ENCODE peak calls at places on chromosomes 5 and 9, in six cellular contexts. Z is endodermal cell, G is IMR-90, D is PC-3, H is fibroblast of lung, B is HCT116. A is an unnamed sample.

GRCh38 chr5:72559866-72560766 is 52.9 kb upstream of the ZNF366 start:
- DNase-seq in Z (peak; percentile 58), G (no peak), D (no peak), H (no peak), B (no peak), A (no peak)

GRCh38 chr5:54573783-54574485 is 56.4 kb downstream of the SNX18 start:
- DNase-seq in Z (no peak), G (no peak), D (no peak), H (no peak), B (no peak), A (no peak)

GRCh38 chr9:130666393-130667116 is 2.2 kb downstream of the PRDM12 start:
- DNase-seq in Z (peak; percentile 71), G (no peak), D (no peak), H (no peak), B (no peak), A (no peak)

GRCh38 chr5:173919443-173919842 is 31.3 kb downstream of the CPEB4 start:
- DNase-seq in Z (no peak), G (peak; percentile 47), D (peak; percentile 99), H (no peak), B (no peak), A (no peak)

GRCh38 chr5:122789461-122790171 is 14.7 kb downstream of the SNX2 start:
- DNase-seq in Z (no peak), G (peak; percentile 70), D (no peak), H (no peak), B (no peak), A (no peak)

GRCh38 chr9:90070056-90070455 is 465.2 kb downstream of the GADD45G start:
- DNase-seq in Z (no peak), G (no peak), D (no peak), H (no peak), B (no peak), A (no peak)

GRCh38 chr9:94619012-94619411 is 20.3 kb downstream of the FBP1 start:
- DNase-seq in Z (no peak), G (no peak), D (no peak), H (no peak), B (no peak), A (no peak)

GRCh38 chr5:1660511-1660910 is 136.8 kb upstream of the LPCAT1 start:
- DNase-seq in Z (no peak), G (no peak), D (no peak), H (no peak), B (no peak), A (no peak)

GRCh38 chr5:181203842-181204560 is 995 bp downstream of the TRIM7 start:
- DNase-seq in Z (peak; percentile 79), G (no peak), D (no peak), H (no peak), B (no peak), A (peak; percentile 33)

GRCh38 chr5:144191998-144192397 is 21.3 kb downstream of the KCTD16 start:
- DNase-seq in Z (no peak), G (peak; percentile 87), D (peak; percentile 70), H (peak; percentile 82), B (peak; percentile 65), A (peak; percentile 83)

GRCh38 chr9:93677061-93677571 is 100.7 kb downstream of the PHF2 start:
- DNase-seq in Z (peak; percentile 25), G (no peak), D (no peak), H (no peak), B (no peak), A (no peak)

GRCh38 chr9:113596616-113597320 is 133.2 kb downstream of the RGS3 start:
- DNase-seq in Z (no peak), G (no peak), D (no peak), H (no peak), B (no peak), A (no peak)

GRCh38 chr9:113598883-113599282 is 135.4 kb downstream of the RGS3 start:
- DNase-seq in Z (no peak), G (no peak), D (no peak), H (no peak), B (no peak), A (no peak)

GRCh38 chr9:113597390-113598241 is 134.1 kb downstream of the RGS3 start:
- DNase-seq in Z (no peak), G (no peak), D (no peak), H (no peak), B (no peak), A (no peak)

GRCh38 chr9:113599647-113600476 is 136.3 kb downstream of the RGS3 start:
- DNase-seq in Z (peak; percentile 72), G (peak; percentile 93), D (no peak), H (peak; percentile 87), B (no peak), A (peak; percentile 73)

GRCh38 chr9:113598451-113598850 is 134.9 kb downstream of the RGS3 start:
- DNase-seq in Z (no peak), G (no peak), D (no peak), H (no peak), B (no peak), A (no peak)
- H3K9ac ChIP-seq in Z (no peak overlapping the region), G (no peak overlapping the region), D (no peak overlapping the region), H (no peak overlapping the region), B (no peak overlapping the region), A (no peak overlapping the region)

DNA sequence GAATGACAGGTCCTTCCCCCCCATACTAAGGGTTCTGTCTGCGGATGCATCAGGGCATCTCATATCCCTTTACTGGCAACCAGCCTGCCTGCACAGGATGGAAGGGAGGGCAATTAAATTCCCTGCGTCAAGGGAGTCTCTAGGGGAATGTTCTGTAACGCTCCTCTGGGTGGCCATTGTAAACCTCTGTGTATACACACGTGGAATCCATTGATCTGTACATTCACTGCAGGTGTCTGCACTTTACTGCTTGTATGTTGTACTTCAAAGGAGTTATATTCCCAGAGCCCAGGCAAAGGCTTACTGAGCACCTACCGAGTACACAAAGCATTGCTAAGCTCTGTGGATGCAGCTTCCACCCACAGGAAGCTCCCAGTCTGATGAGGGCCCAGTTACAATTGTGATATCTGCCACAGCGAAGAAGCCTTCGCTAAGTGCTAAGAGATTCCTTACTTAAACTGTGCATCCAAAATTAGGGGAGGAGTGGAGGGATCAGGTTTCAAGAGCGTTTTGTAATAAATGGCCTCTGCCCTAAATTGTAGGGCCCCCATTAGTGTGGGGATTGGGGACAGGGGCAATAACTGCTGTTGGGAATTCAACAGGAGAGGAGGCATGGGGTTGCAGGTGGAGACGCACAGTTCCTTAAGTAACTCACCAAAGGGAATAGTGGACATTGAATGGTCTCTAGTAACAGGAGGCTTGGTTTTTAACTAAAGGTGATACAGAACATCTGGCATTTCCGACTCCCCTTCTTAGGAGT is 1.5 kb upstream of the RETREG1 start:
- DNase-seq in Z (peak; percentile 43), G (no peak), D (no peak), H (no peak), B (no peak), A (no peak)
- H3K27me3 ChIP-seq in Z (peaks cover 49% of the 10 kb centered on the region), G (peaks cover 58% of the 10 kb centered on the region), D (peaks cover 51% of the 10 kb centered on the region), H (peaks cover 22% of the 10 kb centered on the region), B (no peaks in the 10 kb centered on the region), A (no peaks in the 10 kb centered on the region)

GRCh38 chr9:109986423-109987055 is 206.5 kb downstream of the PALM2AKAP2 start:
- DNase-seq in Z (no peak), G (peak; percentile 93), D (peak; percentile 69), H (peak; percentile 91), B (no peak), A (peak; percentile 91)
- H3K9ac ChIP-seq in Z (no peak overlapping the region), G (peak overlapping the region; percentile 39), D (no peak overlapping the region), H (peak overlapping the region; percentile 13), B (no peak overlapping the region), A (peak overlapping the region; percentile 77)

DNA sequence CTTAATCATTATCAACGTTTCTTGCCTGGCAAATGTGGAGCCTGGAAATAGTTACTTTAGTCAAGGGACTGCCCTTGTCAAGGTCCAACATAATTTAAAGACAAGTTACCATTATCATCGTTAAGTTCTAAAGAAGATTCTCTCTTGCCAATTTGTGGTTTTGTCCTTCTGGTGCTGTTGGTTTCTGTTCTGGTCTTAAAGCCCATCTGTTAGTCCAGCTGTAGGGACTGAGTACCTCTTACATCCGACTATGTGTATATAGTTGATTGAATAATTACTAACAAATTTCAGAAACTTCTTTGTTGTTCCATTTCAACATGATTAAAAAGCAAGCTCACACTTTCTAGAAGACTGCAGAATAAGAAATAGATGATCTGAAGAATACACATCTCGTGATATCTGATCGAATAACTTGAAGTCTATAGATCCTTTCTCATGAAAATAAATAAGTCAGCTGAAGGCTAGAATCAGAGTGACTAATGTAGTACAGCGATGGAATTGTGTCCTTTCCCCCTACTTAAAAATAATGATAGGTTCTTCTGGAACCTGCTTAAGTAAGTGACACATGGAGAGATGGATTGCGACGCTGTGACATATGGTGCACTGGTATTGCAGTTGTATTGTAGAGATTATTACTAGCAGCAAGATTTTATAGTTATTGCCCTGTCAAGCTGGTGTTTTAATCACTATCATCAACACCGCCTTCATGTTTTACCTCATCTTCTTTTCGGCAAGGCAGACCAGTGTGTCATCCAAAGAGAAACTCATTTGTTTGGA is 1855.1 kb downstream of the MAT2B start:
- DNase-seq in Z (no peak), G (no peak), D (no peak), H (no peak), B (no peak), A (no peak)
- H3K27me3 ChIP-seq in Z (no peaks in the 10 kb centered on the region), G (no peaks in the 10 kb centered on the region), D (no peaks in the 10 kb centered on the region), H (no peaks in the 10 kb centered on the region), B (no peaks in the 10 kb centered on the region), A (no peaks in the 10 kb centered on the region)

DNA sequence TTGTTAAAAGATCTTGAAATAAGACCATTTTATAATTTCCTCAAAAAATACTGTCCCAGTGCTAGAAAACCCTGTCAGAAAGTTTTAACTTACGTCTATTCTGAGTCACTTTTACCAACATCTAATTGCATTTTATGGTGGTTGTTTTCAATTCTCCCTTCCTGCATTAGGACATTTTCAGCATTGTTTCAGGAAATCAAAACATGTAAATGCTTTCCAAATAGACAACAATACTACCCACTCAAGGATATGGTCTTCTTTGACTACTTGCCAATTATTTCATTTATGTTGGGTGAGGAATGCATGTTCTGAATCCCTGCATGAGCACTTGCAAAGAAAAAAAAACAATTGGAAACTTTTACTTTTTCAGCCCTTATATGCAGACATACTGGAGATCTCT is 284.6 kb upstream of the PDE4D start:
- DNase-seq in Z (no peak), G (no peak), D (no peak), H (no peak), B (no peak), A (peak; percentile 60)
- H3K9ac ChIP-seq in Z (no peak overlapping the region), G (no peak overlapping the region), D (no peak overlapping the region), H (no peak overlapping the region), B (no peak overlapping the region), A (no peak overlapping the region)

GRCh38 chr5:172450453-172450852 is 3.9 kb downstream of the SH3PXD2B start:
- DNase-seq in Z (no peak), G (no peak), D (no peak), H (no peak), B (no peak), A (no peak)

GRCh38 chr5:172447646-172448365 is 6.5 kb downstream of the SH3PXD2B start:
- DNase-seq in Z (no peak), G (no peak), D (no peak), H (no peak), B (no peak), A (no peak)

GRCh38 chr5:172446336-172447051 is 7.8 kb downstream of the SH3PXD2B start:
- DNase-seq in Z (no peak), G (no peak), D (no peak), H (no peak), B (no peak), A (no peak)

GRCh38 chr5:172450861-172451695 is 3.2 kb downstream of the SH3PXD2B start:
- DNase-seq in Z (peak; percentile 87), G (no peak), D (peak; percentile 35), H (peak; percentile 58), B (no peak), A (peak; percentile 78)

DNA sequence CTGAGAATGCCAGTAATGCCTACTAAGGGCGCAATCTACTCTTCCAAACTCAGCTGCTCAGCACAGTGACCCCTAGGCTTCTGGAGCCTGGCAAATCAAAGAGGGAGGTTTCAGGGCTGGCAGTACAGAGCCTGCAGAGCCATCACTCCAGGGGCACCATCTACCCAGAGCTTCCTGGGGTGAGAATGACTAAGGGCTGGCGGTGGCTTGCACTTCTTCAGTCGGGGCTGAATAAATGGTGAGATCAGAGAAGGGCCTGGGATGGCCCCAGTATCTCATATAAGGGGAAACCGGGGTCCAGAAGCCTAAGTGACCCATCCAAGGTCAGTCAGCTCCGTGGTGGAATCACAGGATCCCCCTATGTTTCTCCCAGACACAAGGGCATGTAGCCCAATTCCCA is 5.3 kb downstream of the SH3PXD2B start:
- DNase-seq in Z (no peak), G (no peak), D (no peak), H (no peak), B (no peak), A (no peak)
- H3K27me3 ChIP-seq in Z (no peaks in the 10 kb centered on the region), G (no peaks in the 10 kb centered on the region), D (no peaks in the 10 kb centered on the region), H (no peaks in the 10 kb centered on the region), B (no peaks in the 10 kb centered on the region), A (no peaks in the 10 kb centered on the region)

A was measured in adipocyte.